ENCODE peak calls at places on chromosomes 1 and 21, in nine cellular contexts. One of them, this sample, is unnamed.

GRCh38 chr1:200512191-200512590 is 102.4 kb upstream of the ZNF281 start:
- DNase-seq in endodermal cell: no peak
- DNase-seq in naive thymus-derived CD4-positive, alpha-beta T cell: no peak
- DNase-seq in iPS DF 6.9: no peak
- DNase-seq in SJCRH30: no peak
- DNase-seq in AG10803: peak
- DNase-seq in ovary: no peak
- DNase-seq in adipocyte: peak
- DNase-seq in astrocyte of the spinal cord: peak
- DNase-seq in this sample: no peak

GRCh38 chr1:43688594-43689000 is 18.7 kb upstream of the ST3GAL3 start:
- DNase-seq in iPS DF 6.9: no peak
- DNase-seq in endodermal cell: no peak
- DNase-seq in AG10803: peak
- DNase-seq in naive thymus-derived CD4-positive, alpha-beta T cell: no peak
- DNase-seq in adipocyte: peak
- DNase-seq in ovary: no peak
- DNase-seq in SJCRH30: peak
- DNase-seq in astrocyte of the spinal cord: peak
- DNase-seq in this sample: no peak

GRCh38 chr21:27301216-27301615 is 334.3 kb upstream of the ADAMTS5 start:
- DNase-seq in SJCRH30: no peak
- DNase-seq in ovary: no peak
- DNase-seq in naive thymus-derived CD4-positive, alpha-beta T cell: no peak
- DNase-seq in astrocyte of the spinal cord: no peak
- DNase-seq in endodermal cell: no peak
- DNase-seq in AG10803: peak
- DNase-seq in adipocyte: no peak
- DNase-seq in iPS DF 6.9: no peak
- DNase-seq in this sample: no peak

GRCh38 chr21:37552496-37553399 is 186.2 kb downstream of the DYRK1A start:
- DNase-seq in ovary: peak
- DNase-seq in naive thymus-derived CD4-positive, alpha-beta T cell: no peak
- DNase-seq in astrocyte of the spinal cord: no peak
- DNase-seq in endodermal cell: peak
- DNase-seq in AG10803: no peak
- DNase-seq in SJCRH30: no peak
- DNase-seq in adipocyte: no peak
- DNase-seq in iPS DF 6.9: no peak
- DNase-seq in this sample: no peak

GRCh38 chr1:46288485-46289133 is 14.8 kb downstream of the LRRC41 start:
- DNase-seq in AG10803: peak
- DNase-seq in endodermal cell: no peak
- DNase-seq in ovary: no peak
- DNase-seq in naive thymus-derived CD4-positive, alpha-beta T cell: no peak
- DNase-seq in adipocyte: peak
- DNase-seq in iPS DF 6.9: no peak
- DNase-seq in astrocyte of the spinal cord: peak
- DNase-seq in SJCRH30: no peak
- DNase-seq in this sample: no peak

GRCh38 chr21:43266534-43266933 is 97.7 kb downstream of the CRYAA start:
- DNase-seq in endodermal cell: no peak
- DNase-seq in adipocyte: peak
- DNase-seq in astrocyte of the spinal cord: no peak
- DNase-seq in iPS DF 6.9: no peak
- DNase-seq in AG10803: peak
- DNase-seq in SJCRH30: no peak
- DNase-seq in ovary: peak
- DNase-seq in naive thymus-derived CD4-positive, alpha-beta T cell: no peak
- DNase-seq in this sample: no peak

GRCh38 chr1:110087812-110088738 is 17.6 kb upstream of the ALX3 start:
- DNase-seq in naive thymus-derived CD4-positive, alpha-beta T cell: peak
- DNase-seq in astrocyte of the spinal cord: peak
- DNase-seq in adipocyte: peak
- DNase-seq in SJCRH30: peak
- DNase-seq in iPS DF 6.9: no peak
- DNase-seq in endodermal cell: peak
- DNase-seq in ovary: peak
- DNase-seq in AG10803: peak
- DNase-seq in this sample: peak

GRCh38 chr1:247468746-247469145 is 10.8 kb upstream of the OR2B11 start:
- DNase-seq in naive thymus-derived CD4-positive, alpha-beta T cell: no peak
- DNase-seq in ovary: no peak
- DNase-seq in AG10803: no peak
- DNase-seq in adipocyte: no peak
- DNase-seq in endodermal cell: no peak
- DNase-seq in astrocyte of the spinal cord: no peak
- DNase-seq in iPS DF 6.9: no peak
- DNase-seq in SJCRH30: no peak
- DNase-seq in this sample: no peak

GRCh38 chr21:22657786-22658185 is 1659.6 kb downstream of the NCAM2 start:
- DNase-seq in iPS DF 6.9: no peak
- DNase-seq in SJCRH30: no peak
- DNase-seq in endodermal cell: no peak
- DNase-seq in naive thymus-derived CD4-positive, alpha-beta T cell: no peak
- DNase-seq in ovary: no peak
- DNase-seq in astrocyte of the spinal cord: no peak
- DNase-seq in AG10803: no peak
- DNase-seq in adipocyte: no peak
- DNase-seq in this sample: no peak

GRCh38 chr1:64302971-64303370 is 99.5 kb downstream of the UBE2U start:
- DNase-seq in naive thymus-derived CD4-positive, alpha-beta T cell: no peak
- DNase-seq in adipocyte: peak
- DNase-seq in iPS DF 6.9: no peak
- DNase-seq in ovary: no peak
- DNase-seq in AG10803: peak
- DNase-seq in astrocyte of the spinal cord: peak
- DNase-seq in endodermal cell: no peak
- DNase-seq in SJCRH30: no peak
- DNase-seq in this sample: no peak

GRCh38 chr1:23331713-23332112 is 12.4 kb downstream of the HNRNPR start:
- DNase-seq in SJCRH30: no peak
- DNase-seq in ovary: no peak
- DNase-seq in adipocyte: no peak
- DNase-seq in AG10803: no peak
- DNase-seq in iPS DF 6.9: no peak
- DNase-seq in astrocyte of the spinal cord: no peak
- DNase-seq in naive thymus-derived CD4-positive, alpha-beta T cell: no peak
- DNase-seq in endodermal cell: no peak
- DNase-seq in this sample: no peak

GRCh38 chr1:97608272-97608671 is 312.6 kb downstream of the DPYD start:
- DNase-seq in AG10803: no peak
- DNase-seq in endodermal cell: no peak
- DNase-seq in naive thymus-derived CD4-positive, alpha-beta T cell: no peak
- DNase-seq in ovary: no peak
- DNase-seq in SJCRH30: no peak
- DNase-seq in adipocyte: no peak
- DNase-seq in astrocyte of the spinal cord: no peak
- DNase-seq in iPS DF 6.9: no peak
- DNase-seq in this sample: no peak

GRCh38 chr1:64886877-64887276 is 79.5 kb downstream of the JAK1 start:
- DNase-seq in naive thymus-derived CD4-positive, alpha-beta T cell: no peak
- DNase-seq in adipocyte: no peak
- DNase-seq in SJCRH30: no peak
- DNase-seq in astrocyte of the spinal cord: no peak
- DNase-seq in ovary: no peak
- DNase-seq in endodermal cell: peak
- DNase-seq in iPS DF 6.9: no peak
- DNase-seq in AG10803: no peak
- DNase-seq in this sample: no peak

GRCh38 chr1:67743072-67743725 is 58.2 kb downstream of the GADD45A start:
- DNase-seq in AG10803: no peak
- DNase-seq in ovary: no peak
- DNase-seq in endodermal cell: no peak
- DNase-seq in astrocyte of the spinal cord: no peak
- DNase-seq in adipocyte: no peak
- DNase-seq in SJCRH30: no peak
- DNase-seq in iPS DF 6.9: no peak
- DNase-seq in naive thymus-derived CD4-positive, alpha-beta T cell: no peak
- DNase-seq in this sample: no peak

GRCh38 chr1:200896571-200897187 is 2.0 kb downstream of the INAVA start:
- DNase-seq in adipocyte: no peak
- DNase-seq in naive thymus-derived CD4-positive, alpha-beta T cell: no peak
- DNase-seq in SJCRH30: no peak
- DNase-seq in iPS DF 6.9: no peak
- DNase-seq in AG10803: no peak
- DNase-seq in endodermal cell: peak
- DNase-seq in ovary: no peak
- DNase-seq in astrocyte of the spinal cord: peak
- DNase-seq in this sample: no peak

GRCh38 chr1:47569261-47569660 is 131.4 kb downstream of the FOXD2 start:
- DNase-seq in SJCRH30: no peak
- DNase-seq in naive thymus-derived CD4-positive, alpha-beta T cell: no peak
- DNase-seq in AG10803: no peak
- DNase-seq in adipocyte: no peak
- DNase-seq in iPS DF 6.9: no peak
- DNase-seq in astrocyte of the spinal cord: no peak
- DNase-seq in endodermal cell: no peak
- DNase-seq in ovary: no peak
- DNase-seq in this sample: no peak

GRCh38 chr1:42403880-42404400 is 23.3 kb downstream of the RIMKLA start:
- DNase-seq in endodermal cell: no peak
- DNase-seq in SJCRH30: no peak
- DNase-seq in adipocyte: no peak
- DNase-seq in naive thymus-derived CD4-positive, alpha-beta T cell: no peak
- DNase-seq in astrocyte of the spinal cord: no peak
- DNase-seq in AG10803: no peak
- DNase-seq in iPS DF 6.9: no peak
- DNase-seq in ovary: no peak
- DNase-seq in this sample: no peak

GRCh38 chr1:111406325-111406768 is 21.2 kb downstream of the OVGP1 start:
- DNase-seq in adipocyte: peak
- DNase-seq in SJCRH30: no peak
- DNase-seq in naive thymus-derived CD4-positive, alpha-beta T cell: peak
- DNase-seq in astrocyte of the spinal cord: no peak
- DNase-seq in iPS DF 6.9: no peak
- DNase-seq in ovary: no peak
- DNase-seq in endodermal cell: no peak
- DNase-seq in AG10803: peak
- DNase-seq in this sample: peak

GRCh38 chr1:47495176-47495713 is 57.4 kb downstream of the FOXD2 start:
- DNase-seq in SJCRH30: no peak
- DNase-seq in naive thymus-derived CD4-positive, alpha-beta T cell: no peak
- DNase-seq in endodermal cell: no peak
- DNase-seq in ovary: no peak
- DNase-seq in AG10803: no peak
- DNase-seq in adipocyte: no peak
- DNase-seq in astrocyte of the spinal cord: no peak
- DNase-seq in iPS DF 6.9: no peak
- DNase-seq in this sample: no peak

GRCh38 chr1:240247899-240248298 is 156.2 kb downstream of the FMN2 start:
- DNase-seq in adipocyte: no peak
- DNase-seq in endodermal cell: no peak
- DNase-seq in astrocyte of the spinal cord: no peak
- DNase-seq in SJCRH30: no peak
- DNase-seq in AG10803: no peak
- DNase-seq in ovary: no peak
- DNase-seq in naive thymus-derived CD4-positive, alpha-beta T cell: no peak
- DNase-seq in iPS DF 6.9: no peak
- DNase-seq in this sample: no peak
- H3K4me3 ChIP-seq in adipocyte: no peak
- H3K4me3 ChIP-seq in endodermal cell: no peak
- H3K4me3 ChIP-seq in astrocyte of the spinal cord: no peak
- H3K4me3 ChIP-seq in SJCRH30: no peak
- H3K4me3 ChIP-seq in AG10803: no peak
- H3K4me3 ChIP-seq in ovary: no peak
- H3K4me3 ChIP-seq in naive thymus-derived CD4-positive, alpha-beta T cell: no peak
- H3K4me3 ChIP-seq in iPS DF 6.9: no peak
- H3K4me3 ChIP-seq in this sample: no peak

GRCh38 chr1:25669781-25670567 is 53.4 kb downstream of the MAN1C1 start:
- DNase-seq in adipocyte: no peak
- DNase-seq in ovary: no peak
- DNase-seq in SJCRH30: no peak
- DNase-seq in naive thymus-derived CD4-positive, alpha-beta T cell: no peak
- DNase-seq in endodermal cell: no peak
- DNase-seq in iPS DF 6.9: no peak
- DNase-seq in AG10803: no peak
- DNase-seq in astrocyte of the spinal cord: no peak
- DNase-seq in this sample: no peak
- H3K4me3 ChIP-seq in adipocyte: no peak
- H3K4me3 ChIP-seq in ovary: no peak
- H3K4me3 ChIP-seq in SJCRH30: no peak
- H3K4me3 ChIP-seq in naive thymus-derived CD4-positive, alpha-beta T cell: no peak
- H3K4me3 ChIP-seq in endodermal cell: no peak
- H3K4me3 ChIP-seq in iPS DF 6.9: no peak
- H3K4me3 ChIP-seq in AG10803: no peak
- H3K4me3 ChIP-seq in astrocyte of the spinal cord: no peak
- H3K4me3 ChIP-seq in this sample: no peak

GRCh38 chr1:185156321-185156853 is 366 bp downstream of the TRMT1L start:
- DNase-seq in adipocyte: no peak
- DNase-seq in AG10803: peak
- DNase-seq in endodermal cell: no peak
- DNase-seq in astrocyte of the spinal cord: no peak
- DNase-seq in ovary: no peak
- DNase-seq in iPS DF 6.9: no peak
- DNase-seq in naive thymus-derived CD4-positive, alpha-beta T cell: no peak
- DNase-seq in SJCRH30: peak
- DNase-seq in this sample: no peak
- H3K4me3 ChIP-seq in adipocyte: peak
- H3K4me3 ChIP-seq in AG10803: peak
- H3K4me3 ChIP-seq in endodermal cell: peak
- H3K4me3 ChIP-seq in astrocyte of the spinal cord: peak
- H3K4me3 ChIP-seq in ovary: peak
- H3K4me3 ChIP-seq in iPS DF 6.9: peak
- H3K4me3 ChIP-seq in naive thymus-derived CD4-positive, alpha-beta T cell: peak
- H3K4me3 ChIP-seq in SJCRH30: peak
- H3K4me3 ChIP-seq in this sample: peak

GRCh38 chr1:6418668-6419396 is 887 bp downstream of the HES2 start:
- DNase-seq in SJCRH30: no peak
- DNase-seq in endodermal cell: peak
- DNase-seq in ovary: no peak
- DNase-seq in astrocyte of the spinal cord: no peak
- DNase-seq in iPS DF 6.9: no peak
- DNase-seq in AG10803: no peak
- DNase-seq in naive thymus-derived CD4-positive, alpha-beta T cell: no peak
- DNase-seq in adipocyte: peak
- DNase-seq in this sample: no peak

GRCh38 chr1:6420594-6421042 is 899 bp upstream of the HES2 start:
- DNase-seq in astrocyte of the spinal cord: no peak
- DNase-seq in SJCRH30: no peak
- DNase-seq in naive thymus-derived CD4-positive, alpha-beta T cell: no peak
- DNase-seq in iPS DF 6.9: no peak
- DNase-seq in endodermal cell: peak
- DNase-seq in adipocyte: no peak
- DNase-seq in ovary: no peak
- DNase-seq in AG10803: no peak
- DNase-seq in this sample: no peak

GRCh38 chr1:6419803-6420593 is at the start of gene HES2:
- DNase-seq in endodermal cell: peak
- DNase-seq in AG10803: no peak
- DNase-seq in adipocyte: peak
- DNase-seq in ovary: no peak
- DNase-seq in naive thymus-derived CD4-positive, alpha-beta T cell: no peak
- DNase-seq in astrocyte of the spinal cord: no peak
- DNase-seq in SJCRH30: no peak
- DNase-seq in iPS DF 6.9: no peak
- DNase-seq in this sample: no peak

GRCh38 chr1:6417961-6418667 is 1.6 kb downstream of the HES2 start:
- DNase-seq in adipocyte: no peak
- DNase-seq in ovary: no peak
- DNase-seq in iPS DF 6.9: no peak
- DNase-seq in AG10803: no peak
- DNase-seq in SJCRH30: no peak
- DNase-seq in naive thymus-derived CD4-positive, alpha-beta T cell: no peak
- DNase-seq in endodermal cell: no peak
- DNase-seq in astrocyte of the spinal cord: no peak
- DNase-seq in this sample: no peak

GRCh38 chr1:6419397-6419802 is 319 bp downstream of the HES2 start:
- DNase-seq in SJCRH30: no peak
- DNase-seq in adipocyte: peak
- DNase-seq in AG10803: no peak
- DNase-seq in astrocyte of the spinal cord: no peak
- DNase-seq in ovary: no peak
- DNase-seq in iPS DF 6.9: no peak
- DNase-seq in endodermal cell: peak
- DNase-seq in naive thymus-derived CD4-positive, alpha-beta T cell: no peak
- DNase-seq in this sample: no peak
- H3K4me3 ChIP-seq in SJCRH30: no peak
- H3K4me3 ChIP-seq in adipocyte: no peak
- H3K4me3 ChIP-seq in AG10803: no peak
- H3K4me3 ChIP-seq in astrocyte of the spinal cord: peak
- H3K4me3 ChIP-seq in ovary: peak
- H3K4me3 ChIP-seq in iPS DF 6.9: peak
- H3K4me3 ChIP-seq in endodermal cell: no peak
- H3K4me3 ChIP-seq in naive thymus-derived CD4-positive, alpha-beta T cell: no peak
- H3K4me3 ChIP-seq in this sample: no peak